ENCODE peak calls at places on chromosome 19, in six cellular contexts. D is effector CD8-positive, alpha-beta T cell; W is mesothelial cell of epicardium; M is AG04450; L is stimulated activated CD4-positive, alpha-beta T cell treated with anti-CD3 and anti-CD28 coated beads, TNF-alpha, amount 100 ng/mL, for 48 hours; S is GM10248. P is an unnamed sample.

GRCh38 chr19:58476498-58477015 is 405 bp downstream of the ZNF446 start:
- DNase-seq in D (no peak), M (no peak), S (peak), L (no peak), W (no peak), P (no peak)

GRCh38 chr19:31943305-31943704 is 402.1 kb upstream of the ZNF507 start:
- DNase-seq in S (no peak), L (no peak), D (no peak), M (no peak), W (no peak), P (no peak)

GRCh38 chr19:42284066-42284501 is 15.0 kb downstream of the CIC start:
- DNase-seq in L (peak), D (peak), W (peak), S (peak), M (peak), P (peak)

GRCh38 chr19:37829526-37829925 is 50.1 kb upstream of the ZNF573 start:
- DNase-seq in S (no peak), W (no peak), L (no peak), D (no peak), M (no peak), P (no peak)

GRCh38 chr19:28977826-28978225 is 235.1 kb downstream of the UQCRFS1 start:
- DNase-seq in L (no peak), W (no peak), S (no peak), M (no peak), D (no peak), P (no peak)

GRCh38 chr19:3407556-3408516 is 41.5 kb downstream of the NFIC start:
- DNase-seq in S (no peak), W (no peak), D (no peak), L (no peak), M (no peak), P (no peak)

GRCh38 chr19:45878043-45878794 is 7.7 kb downstream of the IRF2BP1 start:
- DNase-seq in M (no peak), S (no peak), L (no peak), D (no peak), W (no peak), P (peak)

GRCh38 chr19:8194528-8195275 is 14.5 kb upstream of the CERS4 start:
- DNase-seq in S (no peak), M (no peak), D (no peak), L (no peak), W (no peak), P (no peak)